ENCODE peak calls at places on chromosomes 16 and 17, in nine cellular contexts. A is cardiac fibroblast; G is mucosa of descending colon; D is Ammon's horn; Y is neural crest cell; I is activated CD4-positive, CD25-positive, alpha-beta regulatory T cell treated with anti-CD3 and anti-CD28 coated beads, Interleukin-2, amount 50 U/mL, for 16 hours; M is ureter; T is progenitor cell of endocrine pancreas; R is NCI-H510A treated with DMSO at 0.1 percent for 48 hours. F is an unnamed sample.

GRCh38 chr17:57516290-57517215 is 228.5 kb downstream of the CCDC182 start:
- DNase-seq in I (no peak), M (no peak), D (no peak), A (no peak), T (no peak), R (no peak), Y (no peak), G (no peak), F (no peak)

GRCh38 chr17:36527851-36528250 is 6.8 kb downstream of the MYO19 start:
- DNase-seq in M (no peak), A (no peak), G (no peak), T (no peak), R (no peak), Y (no peak), I (no peak), D (no peak), F (peak)

GRCh38 chr17:36993227-36993626 is 44.5 kb downstream of the AATF start:
- DNase-seq in M (no peak), D (no peak), R (no peak), T (no peak), Y (no peak), I (no peak), A (no peak), G (no peak), F (no peak)

GRCh38 chr17:73089918-73090317 is 2.6 kb downstream of the SLC39A11 start:
- DNase-seq in I (no peak), G (no peak), R (no peak), M (no peak), D (peak), A (no peak), Y (no peak), T (no peak), F (no peak)

GRCh38 chr16:78310990-78311561 is 211.6 kb downstream of the WWOX start:
- DNase-seq in R (no peak), I (no peak), D (no peak), A (no peak), M (no peak), T (no peak), G (no peak), Y (no peak), F (no peak)

GRCh38 chr17:8162997-8163977 is 539 bp upstream of the VAMP2 start:
- DNase-seq in Y (no peak), A (no peak), T (no peak), I (no peak), D (no peak), R (peak), M (no peak), G (peak), F (no peak)

GRCh38 chr16:53666816-53667415 is 36.7 kb downstream of the RPGRIP1L start:
- DNase-seq in D (no peak), Y (no peak), T (no peak), I (no peak), G (no peak), A (no peak), R (no peak), M (no peak), F (no peak)

GRCh38 chr17:77441130-77441920 is 300.6 kb downstream of the SEC14L1 start:
- DNase-seq in D (peak), I (peak), R (peak), G (peak), A (no peak), M (no peak), Y (no peak), T (no peak), F (peak)

GRCh38 chr16:67968440-67969285 is at the start of gene SLC12A4:
- DNase-seq in I (peak), D (peak), T (peak), G (peak), R (no peak), M (peak), A (peak), Y (peak), F (peak)

GRCh38 chr16:3065069-3065741 is at the start of gene IL32:
- DNase-seq in T (no peak), I (peak), M (no peak), A (peak), G (peak), D (no peak), R (no peak), Y (no peak), F (peak)

GRCh38 chr17:6567528-6568185 is 11.3 kb upstream of the PITPNM3 start:
- DNase-seq in M (no peak), T (no peak), D (no peak), G (no peak), A (no peak), R (no peak), Y (no peak), I (no peak), F (no peak)

GRCh38 chr17:17970699-17971430 is 1.3 kb downstream of the TOM1L2 start:
- DNase-seq in M (no peak), D (no peak), A (no peak), G (no peak), Y (no peak), R (no peak), T (no peak), I (no peak), F (no peak)

GRCh38 chr16:27239026-27239425 is 29.5 kb downstream of the NSMCE1 start:
- DNase-seq in G (no peak), I (no peak), T (no peak), R (no peak), D (no peak), Y (no peak), M (no peak), A (no peak), F (no peak)

GRCh38 chr17:17849147-17849820 is 12.5 kb upstream of the SREBF1 start:
- DNase-seq in Y (no peak), D (peak), G (peak), T (no peak), R (peak), A (peak), M (peak), I (peak), F (peak)

GRCh38 chr17:77153487-77153886 is 12.7 kb downstream of the SEC14L1 start:
- DNase-seq in Y (no peak), M (no peak), R (no peak), I (no peak), D (no peak), G (no peak), A (no peak), T (no peak), F (no peak)

GRCh38 chr17:20935740-20936139 is 107.1 kb downstream of the USP22 start:
- DNase-seq in D (no peak), R (no peak), I (no peak), G (no peak), T (no peak), Y (no peak), M (no peak), A (peak), F (no peak)

GRCh38 chr16:5036228-5037156 is 2.8 kb upstream of the NAGPA start:
- DNase-seq in D (peak), M (no peak), T (no peak), R (no peak), I (no peak), G (no peak), A (peak), Y (no peak), F (no peak)

GRCh38 chr16:78882751-78883150 is 717.8 kb downstream of the MAF start:
- DNase-seq in R (no peak), A (no peak), D (no peak), G (no peak), Y (no peak), M (no peak), I (no peak), T (no peak), F (peak)

GRCh38 chr17:37177234-37177633 is 198.6 kb upstream of the C17orf78 start:
- DNase-seq in T (no peak), A (peak), M (no peak), R (no peak), D (peak), G (no peak), I (no peak), Y (no peak), F (no peak)

GRCh38 chr16:22206847-22207714 is 1.0 kb downstream of the EEF2K start:
- DNase-seq in Y (no peak), T (no peak), M (peak), R (no peak), D (peak), G (peak), A (peak), I (peak), F (peak)

GRCh38 chr16:77238593-77238992 is 39.4 kb downstream of the SYCE1L start:
- DNase-seq in G (no peak), I (no peak), D (no peak), Y (no peak), T (no peak), M (no peak), R (peak), A (peak), F (no peak)

GRCh38 chr17:58991718-58992331 is 114.9 kb downstream of the TRIM37 start:
- DNase-seq in Y (no peak), G (peak), I (no peak), T (no peak), A (peak), M (no peak), R (no peak), D (no peak), F (no peak)

GRCh38 chr17:5986644-5987043 is 83.5 kb upstream of the WSCD1 start:
- DNase-seq in G (no peak), A (no peak), I (no peak), M (no peak), Y (no peak), D (no peak), R (no peak), T (no peak), F (no peak)

GRCh38 chr17:38322156-38322779 is 21.5 kb downstream of the GPR179 start:
- DNase-seq in A (peak), Y (peak), I (peak), T (peak), G (peak), R (peak), M (no peak), D (peak), F (peak)

GRCh38 chr17:28954886-28955285 is 3.6 kb upstream of the PHF12 start:
- DNase-seq in D (no peak), A (no peak), R (no peak), T (no peak), M (no peak), G (no peak), I (no peak), Y (no peak), F (no peak)

GRCh38 chr16:66250686-66251405 is 115.6 kb upstream of the CDH5 start:
- DNase-seq in G (peak), D (peak), I (no peak), R (no peak), A (peak), Y (peak), M (peak), T (no peak), F (no peak)

GRCh38 chr17:44599298-44600175 is 42.3 kb downstream of the FZD2 start:
- DNase-seq in R (no peak), I (no peak), A (peak), G (peak), D (peak), M (peak), Y (no peak), T (no peak), F (no peak)

GRCh38 chr16:5328546-5328945 is 231.0 kb upstream of the EEF2KMT start:
- DNase-seq in D (no peak), G (no peak), A (no peak), Y (no peak), T (no peak), R (no peak), M (no peak), I (no peak), F (no peak)

GRCh38 chr16:31327675-31328225 is 27.2 kb upstream of the ITGAX start:
- DNase-seq in A (no peak), T (no peak), D (no peak), M (no peak), G (no peak), I (no peak), R (no peak), Y (no peak), F (no peak)

GRCh38 chr17:75228847-75229246 is 23.4 kb downstream of the NUP85 start:
- DNase-seq in G (no peak), A (no peak), T (no peak), Y (no peak), R (no peak), M (no peak), I (no peak), D (no peak), F (no peak)

GRCh38 chr16:15548482-15548891 is 94.5 kb downstream of the MARF1 start:
- DNase-seq in D (peak), R (no peak), I (no peak), T (no peak), A (no peak), M (no peak), Y (no peak), G (no peak), F (no peak)

GRCh38 chr17:81966343-81967243 is 5.6 kb upstream of the NOTUM start:
- DNase-seq in I (no peak), D (peak), G (peak), R (peak), M (no peak), A (peak), T (no peak), Y (peak), F (no peak)

GRCh38 chr16:9625122-9625521 is 533.7 kb downstream of the HAPSTR1 start:
- DNase-seq in M (no peak), Y (no peak), G (no peak), T (no peak), D (no peak), R (no peak), A (no peak), I (no peak), F (no peak)

GRCh38 chr16:49312389-49312990 is 30.9 kb upstream of the CBLN1 start:
- DNase-seq in T (no peak), A (no peak), M (no peak), G (no peak), I (no peak), R (peak), Y (no peak), D (no peak), F (no peak)

GRCh38 chr16:84687715-84688114 is 12.1 kb upstream of the USP10 start:
- DNase-seq in I (no peak), A (peak), D (no peak), T (no peak), M (no peak), G (no peak), Y (no peak), R (no peak), F (no peak)

GRCh38 chr16:66516172-66516807 is 33.6 kb downstream of the TK2 start:
- DNase-seq in A (no peak), R (no peak), Y (no peak), G (no peak), T (no peak), M (peak), D (no peak), I (no peak), F (no peak)

GRCh38 chr17:51445934-51446333 is 185.6 kb downstream of the UTP18 start:
- DNase-seq in G (no peak), T (no peak), R (no peak), Y (no peak), I (no peak), D (no peak), M (no peak), A (no peak), F (no peak)

F was measured in activated CD4-positive, alpha-beta memory T cell treated with anti-CD3 and anti-CD28 coated beads, Interleukin-2, amount 10 ng/mL, durations not matched to agents 7 days and 5 days.